ENCODE peak calls at places on chromosomes 3 and 15, in nine cellular contexts. X is foreskin keratinocyte, K is mesendoderm, N is upper lobe of right lung, H is HepG2, I is AG04450, C is right atrium auricular region, A is MM.1S, L is Peyer's patch. T is an unnamed sample.

GRCh38 chr3:81838455-81838854 is 77.0 kb upstream of the GBE1 start:
- DNase-seq in I (no peak), C (no peak), A (no peak), K (no peak), X (no peak), N (no peak), H (no peak), L (no peak), T (no peak)

GRCh38 chr15:64599716-64600115 is 139.3 kb downstream of the ZNF609 start:
- DNase-seq in L (no peak), I (no peak), K (no peak), A (no peak), N (no peak), H (no peak), C (no peak), X (peak), T (no peak)

GRCh38 chr3:113276581-113277080 is 65.3 kb downstream of the BOC start:
- DNase-seq in K (no peak), X (no peak), I (no peak), A (no peak), H (no peak), L (no peak), C (no peak), N (no peak), T (no peak)

GRCh38 chr15:39239562-39239961 is 341.3 kb upstream of the THBS1 start:
- DNase-seq in H (no peak), C (no peak), L (no peak), K (no peak), N (no peak), X (peak), A (no peak), I (no peak), T (peak)

GRCh38 chr3:123658118-123658859 is 73.4 kb upstream of the HACD2 start:
- DNase-seq in H (no peak), N (no peak), X (no peak), A (no peak), C (peak), L (no peak), I (no peak), K (no peak), T (no peak)

GRCh38 chr15:50100484-50100883 is 18.5 kb downstream of the ATP8B4 start:
- DNase-seq in I (no peak), X (no peak), A (no peak), N (no peak), C (no peak), L (no peak), K (no peak), H (no peak), T (no peak)

GRCh38 chr3:172129868-172130751 is 90.7 kb downstream of the FNDC3B start:
- DNase-seq in H (peak), N (peak), K (peak), C (peak), X (peak), I (peak), A (no peak), L (peak), T (peak)

GRCh38 chr3:179589143-179589542 is 15.3 kb downstream of the MRPL47 start:
- DNase-seq in L (no peak), K (no peak), C (no peak), A (no peak), N (no peak), X (no peak), H (no peak), I (no peak), T (no peak)

GRCh38 chr15:66389859-66390382 is 3.2 kb downstream of the MAP2K1 start:
- DNase-seq in K (no peak), H (no peak), I (no peak), X (peak), C (no peak), A (no peak), N (no peak), L (no peak), T (no peak)

GRCh38 chr15:67181221-67181639 is 73.2 kb downstream of the AAGAB start:
- DNase-seq in A (no peak), X (no peak), L (peak), H (no peak), N (no peak), K (peak), C (peak), I (no peak), T (no peak)

GRCh38 chr3:171383206-171384018 is 76.8 kb downstream of the TNIK start:
- DNase-seq in C (no peak), N (no peak), H (no peak), K (no peak), A (no peak), X (no peak), L (no peak), I (no peak), T (no peak)

GRCh38 chr3:44125241-44125640 is 116.4 kb upstream of the TOPAZ1 start:
- DNase-seq in L (no peak), H (no peak), N (no peak), C (no peak), K (no peak), A (no peak), I (no peak), X (no peak), T (no peak)

GRCh38 chr3:126036056-126036549 is 47.8 kb downstream of the SLC41A3 start:
- DNase-seq in I (no peak), N (peak), X (no peak), A (no peak), C (peak), K (no peak), H (no peak), L (no peak), T (no peak)

GRCh38 chr3:11944052-11944673 is 60.0 kb upstream of the SYN2 start:
- DNase-seq in C (no peak), N (no peak), L (no peak), X (peak), A (peak), H (peak), K (peak), I (no peak), T (no peak)

GRCh38 chr3:129261850-129262249 is 12.4 kb downstream of the COPG1 start:
- DNase-seq in K (no peak), N (no peak), C (no peak), H (no peak), X (no peak), I (no peak), L (no peak), A (no peak), T (no peak)

GRCh38 chr3:129196601-129197000 is 12.9 kb upstream of the CNBP start:
- DNase-seq in C (no peak), I (no peak), N (no peak), A (no peak), K (no peak), X (no peak), H (no peak), L (no peak), T (no peak)

GRCh38 chr3:31213869-31214486 is 318.7 kb upstream of the STT3B start:
- DNase-seq in I (no peak), X (no peak), A (peak), L (no peak), H (no peak), K (no peak), N (no peak), C (no peak), T (no peak)

GRCh38 chr3:56869157-56869889 is 67.6 kb upstream of the ARHGEF3 start:
- DNase-seq in K (no peak), H (no peak), I (peak), A (peak), L (no peak), N (no peak), C (no peak), X (no peak), T (no peak)

GRCh38 chr15:90585863-90586262 is 56.1 kb downstream of the CRTC3 start:
- DNase-seq in X (no peak), I (no peak), H (no peak), C (no peak), A (no peak), K (no peak), N (no peak), L (no peak), T (no peak)

GRCh38 chr3:27570421-27571106 is 86.4 kb upstream of the SLC4A7 start:
- DNase-seq in L (no peak), X (no peak), H (no peak), I (no peak), N (no peak), C (peak), A (no peak), K (no peak), T (no peak)

GRCh38 chr3:14301558-14301957 is 100.8 kb upstream of the SLC6A6 start:
- DNase-seq in C (peak), A (no peak), L (no peak), H (peak), I (no peak), X (no peak), N (peak), K (no peak), T (no peak)

GRCh38 chr3:172210355-172210754 is 171.0 kb downstream of the FNDC3B start:
- DNase-seq in C (no peak), H (no peak), X (no peak), K (no peak), L (no peak), I (no peak), A (no peak), N (no peak), T (no peak)

GRCh38 chr15:68774521-68775293 is 46.0 kb downstream of the ANP32A start:
- DNase-seq in K (no peak), H (no peak), A (no peak), C (no peak), X (no peak), I (no peak), N (no peak), L (no peak), T (no peak)

GRCh38 chr3:50268703-50269451 is at the start of gene SEMA3B:
- DNase-seq in K (no peak), X (peak), C (no peak), L (peak), N (peak), H (peak), I (no peak), A (no peak), T (no peak)

GRCh38 chr15:58865420-58865880 is 68.0 kb downstream of the SLTM start:
- DNase-seq in N (no peak), I (no peak), H (peak), L (peak), A (no peak), C (no peak), X (peak), K (peak), T (no peak)

GRCh38 chr15:68314563-68314962 is 37.0 kb downstream of the FEM1B start:
- DNase-seq in N (peak), K (no peak), C (no peak), I (no peak), X (no peak), A (no peak), H (peak), L (peak), T (no peak)

GRCh38 chr15:32125595-32125994 is 95.3 kb downstream of the CHRNA7 start:
- DNase-seq in C (no peak), H (no peak), X (no peak), A (no peak), N (no peak), I (no peak), L (no peak), K (peak), T (no peak)

GRCh38 chr15:31306426-31307269 is 20.0 kb upstream of the KLF13 start:
- DNase-seq in L (no peak), X (peak), K (peak), H (no peak), A (no peak), I (no peak), C (peak), N (peak), T (peak)

GRCh38 chr15:37872661-37873060 is 61.8 kb upstream of the TMCO5A start:
- DNase-seq in L (no peak), C (no peak), A (no peak), H (no peak), I (no peak), N (no peak), X (no peak), K (no peak), T (no peak)

GRCh38 chr15:91348812-91349500 is 248.9 kb downstream of the SV2B start:
- DNase-seq in H (no peak), L (no peak), X (peak), N (no peak), I (no peak), C (no peak), A (no peak), K (no peak), T (peak)

GRCh38 chr3:12425850-12426579 is 58.3 kb upstream of the TSEN2 start:
- DNase-seq in A (no peak), I (no peak), L (no peak), X (no peak), C (no peak), N (no peak), K (peak), H (no peak), T (no peak)

GRCh38 chr3:195876297-195877031 is 31.9 kb downstream of the TNK2 start:
- DNase-seq in N (peak), C (no peak), I (no peak), A (no peak), K (no peak), X (no peak), L (peak), H (no peak), T (no peak)

GRCh38 chr3:5191555-5192304 is 4.2 kb downstream of the EDEM1 start:
- DNase-seq in L (no peak), A (peak), X (no peak), I (no peak), N (no peak), H (no peak), C (no peak), K (no peak), T (no peak)
- H3K27ac ChIP-seq in L (peak), A (peak), X (no peak), I (no peak), N (no peak), H (no peak), C (no peak), K (no peak), T (peak)

GRCh38 chr15:74386496-74387140 is 19.2 kb upstream of the CYP11A1 start:
- DNase-seq in H (no peak), X (no peak), I (no peak), K (no peak), N (no peak), A (no peak), L (no peak), C (no peak), T (no peak)
- H3K27ac ChIP-seq in H (no peak), X (peak), I (no peak), K (no peak), N (peak), A (no peak), L (peak), C (no peak), T (peak)

DNA sequence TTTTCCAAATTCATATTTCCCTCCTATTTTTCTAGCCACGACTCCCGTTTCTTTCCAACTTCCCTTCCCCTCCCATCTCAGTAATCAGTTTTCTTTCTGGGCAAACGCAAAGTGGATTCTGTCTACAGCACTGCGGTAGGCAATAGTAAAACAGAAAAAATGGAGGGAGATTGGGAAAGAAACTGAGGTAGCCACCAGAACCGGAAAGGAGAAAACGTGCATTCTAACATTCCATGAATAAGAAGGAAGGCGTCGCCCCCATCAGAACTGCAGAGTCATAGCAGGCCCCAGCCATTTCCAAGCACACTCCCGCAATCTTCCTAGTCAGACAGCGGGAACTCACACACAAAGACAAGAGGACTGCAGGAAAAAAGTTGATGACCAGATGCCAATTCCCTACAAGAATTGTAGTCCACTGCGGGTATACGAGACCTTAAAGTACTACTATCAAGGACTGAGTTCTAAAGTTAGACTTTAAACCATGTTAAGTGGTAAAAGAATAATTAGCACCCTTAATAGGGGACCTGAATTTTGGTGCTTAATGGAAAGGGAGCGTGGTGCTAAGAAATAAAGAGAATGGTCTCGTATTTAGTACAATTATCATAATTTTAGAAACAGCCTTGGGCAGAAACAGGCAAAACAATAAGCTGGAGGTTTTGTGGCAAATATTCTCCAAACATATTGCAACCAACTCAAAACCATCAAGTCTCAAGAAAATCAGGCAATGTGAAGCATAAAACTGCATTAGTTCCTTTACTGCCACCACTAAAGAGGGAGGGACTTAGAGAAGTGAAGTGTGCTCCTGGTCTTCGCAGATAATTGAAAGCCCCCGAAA is 1.4 kb downstream of the PFN2 start:
- DNase-seq in C (peak), A (no peak), N (no peak), X (peak), L (no peak), K (peak), I (peak), H (peak), T (peak)
- H3K27ac ChIP-seq in C (peak), A (no peak), N (peak), X (peak), L (peak), K (peak), I (peak), H (peak), T (peak)

GRCh38 chr3:71581981-71582611 is 1.4 kb downstream of the FOXP1 start:
- DNase-seq in K (peak), H (peak), A (no peak), C (no peak), N (peak), X (no peak), L (peak), I (no peak), T (no peak)
- H3K27ac ChIP-seq in K (peak), H (peak), A (no peak), C (peak), N (peak), X (peak), L (peak), I (peak), T (peak)

T was measured in epithelial cell of prostate.